ENCODE peak calls at places on chromosomes 16 and 17, in four cellular contexts. V is MCF 10A, F is heart left ventricle, G is brain microvascular endothelial cell. P is an unnamed sample.

GRCh38 chr17:3043737-3044365 is 19.6 kb downstream of the OR1D5 start:
- DNase-seq in V (no peak), F (no peak), G (no peak), P (no peak)

GRCh38 chr17:65022751-65023421 is 33.7 kb downstream of the GNA13 start:
- DNase-seq in V (peak), F (no peak), G (peak), P (peak)

GRCh38 chr17:52156576-52156975 is 1.9 kb downstream of the CA10 start:
- DNase-seq in V (no peak), F (no peak), G (no peak), P (no peak)

GRCh38 chr16:19963306-19963705 is 78.7 kb upstream of the GPRC5B start:
- DNase-seq in V (no peak), F (peak), G (no peak), P (no peak)

GRCh38 chr17:27559506-27559931 is 71.5 kb upstream of the LGALS9 start:
- DNase-seq in V (no peak), F (peak), G (peak), P (no peak)

GRCh38 chr17:39101139-39101538 is 50.3 kb downstream of the PLXDC1 start:
- DNase-seq in V (no peak), F (no peak), G (no peak), P (no peak)

GRCh38 chr16:88569985-88570690 is at the start of gene ZC3H18:
- DNase-seq in V (peak), F (peak), G (peak), P (peak)

GRCh38 chr17:81621494-81622230 is 15.2 kb downstream of the NPLOC4 start:
- DNase-seq in V (no peak), F (no peak), G (no peak), P (no peak)

GRCh38 chr17:34051046-34051445 is 204.0 kb upstream of the CCL2 start:
- DNase-seq in V (no peak), F (no peak), G (no peak), P (no peak)

GRCh38 chr17:6120351-6120750 is 50.2 kb downstream of the WSCD1 start:
- DNase-seq in V (no peak), F (no peak), G (no peak), P (no peak)

GRCh38 chr16:26816885-26817571 is 249.7 kb upstream of the C16orf82 start:
- DNase-seq in V (no peak), F (no peak), G (peak), P (no peak)

GRCh38 chr16:9258423-9259051 is 167.1 kb downstream of the HAPSTR1 start:
- DNase-seq in V (peak), F (peak), G (peak), P (peak)

GRCh38 chr17:46262271-46262670 is 32.7 kb upstream of the LRRC37A start:
- DNase-seq in V (no peak), F (no peak), G (no peak), P (no peak)

GRCh38 chr16:75710344-75710743 is 9.1 kb upstream of the DUXB start:
- DNase-seq in V (no peak), F (no peak), G (no peak), P (no peak)

GRCh38 chr17:78141437-78142112 is 4.6 kb upstream of the C17orf99 start:
- DNase-seq in V (no peak), F (no peak), G (no peak), P (no peak)

GRCh38 chr16:81210807-81211206 is 27.7 kb upstream of the BCO1 start:
- DNase-seq in V (no peak), F (no peak), G (no peak), P (no peak)

GRCh38 chr16:81066700-81067099 is 10.3 kb downstream of the C16orf46 start:
- DNase-seq in V (no peak), F (no peak), G (no peak), P (no peak)

GRCh38 chr17:21034350-21035235 is 8.2 kb downstream of the USP22 start:
- DNase-seq in V (no peak), F (no peak), G (no peak), P (no peak)

GRCh38 chr17:47820023-47820789 is 1.4 kb downstream of the OSBPL7 start:
- DNase-seq in V (peak), F (no peak), G (no peak), P (no peak)

GRCh38 chr17:50117202-50118040 is 12.5 kb downstream of the SAMD14 start:
- DNase-seq in V (no peak), F (peak), G (no peak), P (peak)

GRCh38 chr17:74132354-74132753 is 71.1 kb upstream of the RPL38 start:
- DNase-seq in V (no peak), F (no peak), G (no peak), P (no peak)

GRCh38 chr17:43356999-43357398 is 41.8 kb upstream of the ARL4D start:
- DNase-seq in V (peak), F (no peak), G (peak), P (no peak)

GRCh38 chr16:73095885-73096341 is 48.0 kb upstream of the ZFHX3 start:
- DNase-seq in V (peak), F (no peak), G (no peak), P (no peak)

GRCh38 chr16:12171206-12171605 is 194.7 kb downstream of the SNX29 start:
- DNase-seq in V (no peak), F (no peak), G (no peak), P (no peak)

GRCh38 chr17:1563786-1564613 is 1.4 kb upstream of the PITPNA start:
- DNase-seq in V (no peak), F (no peak), G (no peak), P (no peak)

GRCh38 chr16:67264277-67264676 is 15.1 kb upstream of the PLEKHG4 start:
- DNase-seq in V (no peak), F (no peak), G (no peak), P (no peak)

GRCh38 chr17:59074494-59074893 is 32.2 kb downstream of the TRIM37 start:
- DNase-seq in V (peak), F (no peak), G (peak), P (no peak)

GRCh38 chr17:4393806-4394205 is 27.3 kb upstream of the UBE2G1 start:
- DNase-seq in V (peak), F (no peak), G (no peak), P (no peak)

GRCh38 chr16:1534021-1535020 is 855 bp downstream of the TMEM204 start:
- DNase-seq in V (no peak), F (no peak), G (no peak), P (peak)

GRCh38 chr16:66604376-66605176 is at the start of gene CMTM3:
- DNase-seq in V (peak), F (peak), G (peak), P (peak)

GRCh38 chr17:83203472-83204221 is 124.2 kb downstream of the METRNL start:
- DNase-seq in V (no peak), F (peak), G (no peak), P (no peak)

GRCh38 chr16:89060207-89060794 is 33.4 kb upstream of the ACSF3 start:
- DNase-seq in V (no peak), F (no peak), G (no peak), P (peak)

GRCh38 chr17:77247048-77247541 is 106.3 kb downstream of the SEC14L1 start:
- DNase-seq in V (peak), F (peak), G (peak), P (peak)

GRCh38 chr17:21210411-21211076 is 3.4 kb downstream of the TMEM11 start:
- DNase-seq in V (no peak), F (no peak), G (no peak), P (no peak)

GRCh38 chr16:76114681-76115080 is 162.5 kb upstream of the CNTNAP4 start:
- DNase-seq in V (peak), F (no peak), G (no peak), P (no peak)

GRCh38 chr17:21058098-21058893 is 15.5 kb upstream of the USP22 start:
- DNase-seq in V (peak), F (no peak), G (peak), P (no peak)

GRCh38 chr17:7380321-7380720 is 568 bp upstream of the TNK1 start:
- DNase-seq in V (peak), F (peak), G (no peak), P (no peak)
- TF ChIP-seq CTCF in V (no peak), F (no peak), G (no peak), P (no peak)

GRCh38 chr16:30829130-30830071 is 42.4 kb upstream of the ZNF629 start:
- DNase-seq in V (no peak), F (no peak), G (no peak), P (no peak)
- TF ChIP-seq CTCF in V (no peak), F (no peak), G (peak), P (no peak)

DNA sequence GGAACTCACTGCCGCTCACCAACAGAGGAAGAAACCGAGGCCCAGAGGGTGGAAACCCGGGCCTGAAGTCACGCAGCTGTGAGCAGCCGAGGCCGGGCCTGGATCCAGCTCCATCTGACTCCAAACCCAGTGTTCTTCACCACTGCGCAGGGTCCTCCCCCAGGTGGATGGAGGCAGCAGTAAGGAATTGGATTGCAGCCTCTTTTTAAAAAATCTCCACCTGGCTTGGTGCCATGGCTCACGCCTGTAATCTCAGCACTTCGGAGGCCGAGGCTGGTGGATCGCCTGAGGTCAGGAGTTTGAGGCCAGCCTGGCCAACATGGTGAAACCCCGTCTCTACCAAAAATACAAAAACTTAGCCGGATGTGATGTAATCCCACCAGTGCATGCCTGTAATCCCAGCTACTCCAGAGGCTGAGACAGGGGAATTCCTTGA is 177.2 kb downstream of the FOXL1 start:
- DNase-seq in V (peak), F (peak), G (no peak), P (no peak)
- TF ChIP-seq CTCF in V (no peak), F (no peak), G (no peak), P (no peak)

DNA sequence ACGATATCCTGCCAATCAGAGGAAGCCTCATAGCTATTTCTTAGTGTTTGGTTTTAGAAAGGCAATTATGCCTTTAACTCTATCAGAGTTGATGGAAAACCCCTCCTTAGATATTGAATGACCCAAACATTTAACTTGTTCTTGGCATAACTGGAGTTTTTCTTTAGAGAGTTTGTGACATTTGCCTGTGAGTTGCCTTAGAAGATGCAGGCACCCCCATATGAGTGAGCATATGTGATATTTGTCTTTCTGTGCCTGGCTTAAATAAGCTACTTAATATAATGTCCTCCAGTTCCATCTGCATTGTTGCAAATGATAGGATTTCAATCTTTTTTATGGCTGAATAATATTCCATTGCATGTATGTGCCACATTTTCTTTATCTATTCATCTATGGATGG is 19.6 kb upstream of the B4GALNT2 start:
- DNase-seq in V (no peak), F (no peak), G (no peak), P (no peak)
- TF ChIP-seq CTCF in V (no peak), F (no peak), G (no peak), P (no peak)

GRCh38 chr17:18229254-18229653 is 3.8 kb downstream of the LLGL1 start:
- DNase-seq in V (no peak), F (no peak), G (no peak), P (no peak)
- TF ChIP-seq CTCF in V (no peak), F (no peak), G (no peak), P (no peak)

GRCh38 chr17:44757918-44758413 is 822 bp upstream of the ADAM11 start:
- DNase-seq in V (no peak), F (no peak), G (no peak), P (peak)

GRCh38 chr17:44759096-44759915 is 518 bp downstream of the ADAM11 start:
- DNase-seq in V (no peak), F (no peak), G (no peak), P (peak)

GRCh38 chr17:44758414-44759095 is at the start of gene ADAM11:
- DNase-seq in V (no peak), F (no peak), G (no peak), P (no peak)

GRCh38 chr17:44760474-44761308 is 1.9 kb downstream of the ADAM11 start:
- DNase-seq in V (no peak), F (no peak), G (no peak), P (no peak)

DNA sequence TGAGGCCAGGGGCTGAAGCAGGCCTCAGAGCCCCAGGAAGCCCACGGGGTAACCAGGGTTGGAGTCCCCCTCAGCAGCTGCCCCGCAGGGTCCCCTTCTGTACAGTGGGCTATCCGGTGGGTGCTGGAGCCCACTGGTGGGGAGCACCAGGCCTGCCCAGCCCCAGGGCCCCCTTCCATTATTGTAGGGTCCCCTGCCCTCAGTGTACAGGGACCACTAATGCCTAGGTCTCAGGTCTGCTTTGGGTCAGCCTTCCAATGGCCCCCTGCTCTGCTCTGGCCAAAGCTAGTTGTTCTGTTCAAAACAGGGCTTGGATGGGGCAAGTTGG is 1.1 kb downstream of the ADAM11 start:
- DNase-seq in V (no peak), F (no peak), G (no peak), P (no peak)
- TF ChIP-seq CTCF in V (no peak), F (no peak), G (no peak), P (no peak)

GRCh38 chr17:11682646-11683045 is 84.4 kb downstream of the DNAH9 start:
- DNase-seq in V (no peak), F (no peak), G (no peak), P (no peak)
- TF ChIP-seq CTCF in V (no peak), F (no peak), G (no peak), P (no peak)